ENCODE peak calls at places on chromosomes 5 and 9, in nine cellular contexts. One of them, this sample, is unnamed.

GRCh38 chr9:94600258-94600657 is 6.6 kb upstream of the FBP2 start:
- DNase-seq in mucosa of gallbladder: no peak
- DNase-seq in T follicular helper cell: no peak
- DNase-seq in NCI-H774: no peak
- DNase-seq in hepatocyte: no peak
- DNase-seq in natural killer cell: no peak
- DNase-seq in GM20000: no peak
- DNase-seq in NCI-H345: no peak
- DNase-seq in transverse colon: peak
- DNase-seq in this sample: no peak

GRCh38 chr5:108654042-108654441 is 93.7 kb upstream of the FER start:
- DNase-seq in hepatocyte: no peak
- DNase-seq in T follicular helper cell: no peak
- DNase-seq in NCI-H345: no peak
- DNase-seq in transverse colon: no peak
- DNase-seq in mucosa of gallbladder: no peak
- DNase-seq in NCI-H774: no peak
- DNase-seq in natural killer cell: no peak
- DNase-seq in GM20000: no peak
- DNase-seq in this sample: no peak

GRCh38 chr9:72442212-72442607 is 77.2 kb upstream of the ZFAND5 start:
- DNase-seq in natural killer cell: no peak
- DNase-seq in hepatocyte: peak
- DNase-seq in T follicular helper cell: no peak
- DNase-seq in NCI-H774: no peak
- DNase-seq in transverse colon: no peak
- DNase-seq in NCI-H345: no peak
- DNase-seq in GM20000: no peak
- DNase-seq in mucosa of gallbladder: no peak
- DNase-seq in this sample: no peak

GRCh38 chr5:172921906-172922305 is 37.3 kb upstream of the RPL26L1 start:
- DNase-seq in hepatocyte: no peak
- DNase-seq in mucosa of gallbladder: no peak
- DNase-seq in NCI-H774: no peak
- DNase-seq in natural killer cell: no peak
- DNase-seq in T follicular helper cell: no peak
- DNase-seq in transverse colon: no peak
- DNase-seq in NCI-H345: no peak
- DNase-seq in GM20000: no peak
- DNase-seq in this sample: no peak

GRCh38 chr5:82356808-82357671 is 78.9 kb upstream of the RPS23 start:
- DNase-seq in transverse colon: peak
- DNase-seq in NCI-H774: no peak
- DNase-seq in hepatocyte: peak
- DNase-seq in natural killer cell: peak
- DNase-seq in GM20000: peak
- DNase-seq in T follicular helper cell: peak
- DNase-seq in mucosa of gallbladder: peak
- DNase-seq in NCI-H345: no peak
- DNase-seq in this sample: peak

GRCh38 chr5:73120222-73121108 is at the start of gene TMEM171:
- DNase-seq in NCI-H774: peak
- DNase-seq in transverse colon: peak
- DNase-seq in NCI-H345: peak
- DNase-seq in T follicular helper cell: no peak
- DNase-seq in natural killer cell: no peak
- DNase-seq in mucosa of gallbladder: peak
- DNase-seq in GM20000: no peak
- DNase-seq in hepatocyte: peak
- DNase-seq in this sample: peak

GRCh38 chr9:31730398-31730797 is 654.0 kb upstream of the ACO1 start:
- DNase-seq in NCI-H345: no peak
- DNase-seq in T follicular helper cell: no peak
- DNase-seq in transverse colon: no peak
- DNase-seq in NCI-H774: no peak
- DNase-seq in hepatocyte: no peak
- DNase-seq in GM20000: no peak
- DNase-seq in mucosa of gallbladder: no peak
- DNase-seq in natural killer cell: no peak
- DNase-seq in this sample: no peak

GRCh38 chr5:127951791-127952190 is 131.8 kb upstream of the SLC12A2 start:
- DNase-seq in NCI-H345: no peak
- DNase-seq in T follicular helper cell: no peak
- DNase-seq in transverse colon: no peak
- DNase-seq in NCI-H774: no peak
- DNase-seq in natural killer cell: no peak
- DNase-seq in mucosa of gallbladder: no peak
- DNase-seq in hepatocyte: no peak
- DNase-seq in GM20000: no peak
- DNase-seq in this sample: no peak

GRCh38 chr9:121651295-121652036 is at the start of gene DAB2IP:
- DNase-seq in natural killer cell: no peak
- DNase-seq in hepatocyte: peak
- DNase-seq in mucosa of gallbladder: peak
- DNase-seq in GM20000: peak
- DNase-seq in T follicular helper cell: no peak
- DNase-seq in NCI-H774: no peak
- DNase-seq in transverse colon: peak
- DNase-seq in NCI-H345: peak
- DNase-seq in this sample: peak

GRCh38 chr5:54062958-54063357 is 247.4 kb downstream of the ARL15 start:
- DNase-seq in natural killer cell: no peak
- DNase-seq in NCI-H345: no peak
- DNase-seq in T follicular helper cell: no peak
- DNase-seq in mucosa of gallbladder: no peak
- DNase-seq in GM20000: no peak
- DNase-seq in NCI-H774: no peak
- DNase-seq in hepatocyte: no peak
- DNase-seq in transverse colon: no peak
- DNase-seq in this sample: no peak

GRCh38 chr9:132637801-132638200 is 32.0 kb downstream of the DDX31 start:
- DNase-seq in transverse colon: no peak
- DNase-seq in GM20000: no peak
- DNase-seq in natural killer cell: no peak
- DNase-seq in hepatocyte: no peak
- DNase-seq in mucosa of gallbladder: no peak
- DNase-seq in NCI-H345: no peak
- DNase-seq in T follicular helper cell: no peak
- DNase-seq in NCI-H774: no peak
- DNase-seq in this sample: no peak

GRCh38 chr5:465591-466403 is 22.8 kb downstream of the EXOC3 start:
- DNase-seq in T follicular helper cell: no peak
- DNase-seq in GM20000: no peak
- DNase-seq in natural killer cell: no peak
- DNase-seq in NCI-H774: no peak
- DNase-seq in hepatocyte: no peak
- DNase-seq in NCI-H345: no peak
- DNase-seq in mucosa of gallbladder: no peak
- DNase-seq in transverse colon: peak
- DNase-seq in this sample: no peak

GRCh38 chr9:107782789-107783188 is 293.2 kb upstream of the KLF4 start:
- DNase-seq in GM20000: no peak
- DNase-seq in NCI-H774: no peak
- DNase-seq in T follicular helper cell: no peak
- DNase-seq in natural killer cell: no peak
- DNase-seq in NCI-H345: no peak
- DNase-seq in transverse colon: no peak
- DNase-seq in mucosa of gallbladder: no peak
- DNase-seq in hepatocyte: no peak
- DNase-seq in this sample: no peak

GRCh38 chr5:175246242-175246891 is 197.6 kb downstream of the DRD1 start:
- DNase-seq in hepatocyte: peak
- DNase-seq in GM20000: no peak
- DNase-seq in NCI-H345: no peak
- DNase-seq in transverse colon: peak
- DNase-seq in T follicular helper cell: no peak
- DNase-seq in natural killer cell: no peak
- DNase-seq in NCI-H774: no peak
- DNase-seq in mucosa of gallbladder: peak
- DNase-seq in this sample: no peak

GRCh38 chr9:112355305-112355953 is 22.0 kb upstream of the PTBP3 start:
- DNase-seq in T follicular helper cell: no peak
- DNase-seq in mucosa of gallbladder: no peak
- DNase-seq in natural killer cell: no peak
- DNase-seq in hepatocyte: no peak
- DNase-seq in GM20000: peak
- DNase-seq in NCI-H345: no peak
- DNase-seq in NCI-H774: no peak
- DNase-seq in transverse colon: no peak
- DNase-seq in this sample: peak

GRCh38 chr5:150515446-150515845 is 7.5 kb downstream of the NDST1 start:
- DNase-seq in hepatocyte: no peak
- DNase-seq in GM20000: no peak
- DNase-seq in NCI-H345: no peak
- DNase-seq in T follicular helper cell: no peak
- DNase-seq in NCI-H774: no peak
- DNase-seq in natural killer cell: no peak
- DNase-seq in transverse colon: no peak
- DNase-seq in mucosa of gallbladder: no peak
- DNase-seq in this sample: no peak

GRCh38 chr9:1231998-1232919 is 182.1 kb downstream of the DMRT2 start:
- DNase-seq in transverse colon: peak
- DNase-seq in NCI-H345: no peak
- DNase-seq in hepatocyte: no peak
- DNase-seq in T follicular helper cell: no peak
- DNase-seq in NCI-H774: no peak
- DNase-seq in GM20000: no peak
- DNase-seq in natural killer cell: no peak
- DNase-seq in mucosa of gallbladder: peak
- DNase-seq in this sample: peak